ENCODE peak calls at places on chromosomes 4 and X, in nine cellular contexts. M is neural crest cell, Q is T-helper 9 cell, B is nephron progenitor cell, G is iPS-NIHi11, I is AG08396, J is foreskin fibroblast, Z is dorsolateral prefrontal cortex, H is pancreas. E is an unnamed sample.

GRCh38 chrX:44343412-44343942 is at the start of gene EFHC2:
- DNase-seq in M (peak; percentile 6), Q (peak; percentile 65), B (peak; percentile 49), G (peak; percentile 49), I (peak; percentile 48), J (peak; percentile 39), Z (no peak), H (peak; percentile 10), E (peak; percentile 6)

GRCh38 chrX:25003066-25003849 is 12.5 kb downstream of the ARX start:
- DNase-seq in M (no peak), Q (no peak), B (peak; percentile 27), G (no peak), I (no peak), J (no peak), Z (no peak), H (peak; percentile 43), E (no peak)

GRCh38 chr4:41590591-41590990 is 52.6 kb downstream of the LIMCH1 start:
- DNase-seq in M (no peak), Q (no peak), B (no peak), G (peak; percentile 28), I (no peak), J (no peak), Z (no peak), H (peak; percentile 16), E (no peak)

GRCh38 chr4:73445383-73446335 is 9.6 kb downstream of the AFP start:
- DNase-seq in M (no peak), Q (no peak), B (no peak), G (no peak), I (no peak), J (no peak), Z (no peak), H (no peak), E (no peak)

GRCh38 chrX:39361736-39362135 is 560.5 kb downstream of the MID1IP1 start:
- DNase-seq in M (no peak), Q (no peak), B (no peak), G (no peak), I (no peak), J (no peak), Z (no peak), H (no peak), E (no peak)

GRCh38 chr4:112327950-112328349 is 30.8 kb downstream of the ALPK1 start:
- DNase-seq in M (no peak), Q (no peak), B (no peak), G (peak; percentile 32), I (peak; percentile 10), J (peak; percentile 75), Z (no peak), H (no peak), E (peak; percentile 81)

GRCh38 chr4:88860594-88860993 is 163.0 kb upstream of the NAP1L5 start:
- DNase-seq in M (no peak), Q (no peak), B (no peak), G (no peak), I (no peak), J (peak; percentile 24), Z (no peak), H (no peak), E (no peak)

GRCh38 chr4:69196209-69196965 is 18.2 kb downstream of the UGT2B11 start:
- DNase-seq in M (no peak), Q (no peak), B (no peak), G (no peak), I (no peak), J (no peak), Z (no peak), H (no peak), E (no peak)

GRCh38 chr4:1974836-1975235 is 33.9 kb downstream of the NELFA start:
- DNase-seq in M (no peak), Q (no peak), B (no peak), G (no peak), I (no peak), J (no peak), Z (no peak), H (no peak), E (no peak)

GRCh38 chrX:31228909-31229308 is 157.1 kb upstream of the FTHL17 start:
- DNase-seq in M (no peak), Q (no peak), B (no peak), G (no peak), I (no peak), J (no peak), Z (no peak), H (no peak), E (peak; percentile 71)

GRCh38 chr4:96993528-96993927 is 1149.7 kb downstream of the STPG2 start:
- DNase-seq in M (no peak), Q (no peak), B (no peak), G (no peak), I (no peak), J (no peak), Z (no peak), H (no peak), E (no peak)

GRCh38 chr4:40924096-40924792 is 174.5 kb downstream of the NSUN7 start:
- DNase-seq in M (peak; percentile 75), Q (peak; percentile 41), B (peak; percentile 83), G (peak; percentile 74), I (peak; percentile 82), J (peak; percentile 77), Z (peak; percentile 59), H (peak; percentile 61), E (peak; percentile 73)

GRCh38 chrX:25659317-25659716 is 478.8 kb upstream of the MAGEB18 start:
- DNase-seq in M (no peak), Q (no peak), B (no peak), G (no peak), I (no peak), J (no peak), Z (no peak), H (no peak), E (no peak)

GRCh38 chrX:39642071-39642470 is 455.7 kb downstream of the BCOR start:
- DNase-seq in M (no peak), Q (no peak), B (peak; percentile 35), G (no peak), I (no peak), J (no peak), Z (no peak), H (no peak), E (no peak)

GRCh38 chrX:121160987-121161386 is 113.6 kb downstream of the GLUD2 start:
- DNase-seq in M (no peak), Q (no peak), B (no peak), G (no peak), I (no peak), J (peak; percentile 8), Z (no peak), H (no peak), E (no peak)

GRCh38 chr4:144174401-144175067 is 34.0 kb upstream of the GYPA start:
- DNase-seq in M (no peak), Q (no peak), B (no peak), G (peak; percentile 49), I (peak; percentile 45), J (peak; percentile 77), Z (no peak), H (no peak), E (peak; percentile 72)

GRCh38 chrX:153728095-153728494 is 3.4 kb downstream of the ABCD1 start:
- DNase-seq in M (no peak), Q (no peak), B (no peak), G (no peak), I (no peak), J (no peak), Z (no peak), H (no peak), E (no peak)

GRCh38 chr4:152114562-152114961 is 353.8 kb upstream of the GATB start:
- DNase-seq in M (no peak), Q (no peak), B (no peak), G (no peak), I (no peak), J (no peak), Z (no peak), H (no peak), E (no peak)

GRCh38 chr4:31918891-31919290 is 1198.7 kb downstream of the PCDH7 start:
- DNase-seq in M (no peak), Q (no peak), B (no peak), G (no peak), I (no peak), J (no peak), Z (no peak), H (no peak), E (no peak)

GRCh38 chr4:80265571-80266266 is 745 bp upstream of the FGF5 start:
- DNase-seq in M (no peak), Q (no peak), B (peak; percentile 50), G (peak; percentile 16), I (peak; percentile 52), J (peak; percentile 92), Z (no peak), H (no peak), E (no peak)

GRCh38 chr4:41203169-41203568 is 11.2 kb downstream of the APBB2 start:
- DNase-seq in M (no peak), Q (no peak), B (no peak), G (no peak), I (no peak), J (peak; percentile 67), Z (no peak), H (no peak), E (no peak)

GRCh38 chr4:101039367-101039766 is 308.0 kb downstream of the PPP3CA start:
- DNase-seq in M (no peak), Q (no peak), B (no peak), G (no peak), I (no peak), J (no peak), Z (no peak), H (no peak), E (no peak)

GRCh38 chr4:174460684-174461083 is 61.6 kb downstream of the HPGD start:
- DNase-seq in M (no peak), Q (no peak), B (no peak), G (no peak), I (no peak), J (peak; percentile 27), Z (no peak), H (no peak), E (no peak)

GRCh38 chr4:77047037-77047436 is 28.8 kb downstream of the CCNI start:
- DNase-seq in M (no peak), Q (no peak), B (no peak), G (no peak), I (no peak), J (peak; percentile 55), Z (no peak), H (no peak), E (peak; percentile 67)

GRCh38 chr4:156638332-156638731 is 333.3 kb downstream of the PDGFC start:
- DNase-seq in M (no peak), Q (no peak), B (no peak), G (peak; percentile 14), I (peak; percentile 36), J (peak; percentile 43), Z (no peak), H (no peak), E (no peak)

GRCh38 chr4:89836897-89837384 is at the start of gene SNCA:
- DNase-seq in M (peak; percentile 76), Q (no peak), B (peak; percentile 84), G (peak; percentile 86), I (peak; percentile 49), J (peak; percentile 86), Z (peak; percentile 63), H (peak; percentile 25), E (no peak)

GRCh38 chr4:81255524-81255923 is 40.5 kb upstream of the PRKG2 start:
- DNase-seq in M (no peak), Q (no peak), B (no peak), G (no peak), I (peak; percentile 57), J (peak; percentile 93), Z (no peak), H (no peak), E (no peak)

GRCh38 chr4:23365086-23365485 is 524.8 kb downstream of the PPARGC1A start:
- DNase-seq in M (no peak), Q (no peak), B (no peak), G (no peak), I (no peak), J (no peak), Z (no peak), H (no peak), E (no peak)

GRCh38 chr4:92501456-92501855 is 197.7 kb downstream of the GRID2 start:
- DNase-seq in M (no peak), Q (no peak), B (no peak), G (no peak), I (no peak), J (no peak), Z (no peak), H (no peak), E (no peak)